ENCODE peak calls at places on chromosomes 2 and 18, in eight cellular contexts. U is left colon, G is sciatic nerve, W is GM13977, R is IMR-90, Q is HepG2, C is ovary, Z is T-helper 2 cell. Y is an unnamed sample.

GRCh38 chr2:767944-768343 is 90.7 kb upstream of the TMEM18 start:
- DNase-seq in U (no peak), G (no peak), W (no peak), R (no peak), Q (no peak), C (no peak), Z (no peak), Y (no peak)

GRCh38 chr2:118264591-118264990 is 176.3 kb downstream of the INSIG2 start:
- DNase-seq in U (no peak), G (no peak), W (no peak), R (no peak), Q (no peak), C (no peak), Z (no peak), Y (no peak)

GRCh38 chr2:236607471-236608307 is 38.1 kb downstream of the ACKR3 start:
- DNase-seq in U (no peak), G (no peak), W (no peak), R (peak; percentile 14), Q (no peak), C (no peak), Z (no peak), Y (no peak)

GRCh38 chr18:78601923-78602322 is 377.7 kb upstream of the SALL3 start:
- DNase-seq in U (no peak), G (no peak), W (no peak), R (no peak), Q (no peak), C (no peak), Z (no peak), Y (no peak)

GRCh38 chr2:35298493-35298892 is 1057.1 kb upstream of the CRIM1 start:
- DNase-seq in U (no peak), G (no peak), W (no peak), R (no peak), Q (no peak), C (no peak), Z (no peak), Y (no peak)

GRCh38 chr2:196088209-196088608 is 19.6 kb upstream of the DNAH7 start:
- DNase-seq in U (peak; percentile 57), G (no peak), W (no peak), R (peak; percentile 45), Q (peak; percentile 88), C (no peak), Z (no peak), Y (no peak)

GRCh38 chr18:44909191-44909719 is 228.6 kb downstream of the SETBP1 start:
- DNase-seq in U (no peak), G (no peak), W (peak; percentile 51), R (no peak), Q (no peak), C (no peak), Z (no peak), Y (no peak)

GRCh38 chr18:56982756-56983155 is 164.1 kb upstream of the BOD1L2 start:
- DNase-seq in U (no peak), G (no peak), W (no peak), R (no peak), Q (no peak), C (no peak), Z (no peak), Y (no peak)

GRCh38 chr2:201466050-201466660 is 14.6 kb downstream of the STRADB start:
- DNase-seq in U (no peak), G (no peak), W (no peak), R (peak; percentile 90), Q (no peak), C (no peak), Z (no peak), Y (no peak)

GRCh38 chr2:86788172-86788571 is 2.5 kb downstream of the CD8A start:
- DNase-seq in U (no peak), G (no peak), W (no peak), R (no peak), Q (no peak), C (no peak), Z (no peak), Y (no peak)

GRCh38 chr18:4994710-4995109 is 202.3 kb downstream of the AKAIN1 start:
- DNase-seq in U (no peak), G (no peak), W (no peak), R (no peak), Q (no peak), C (no peak), Z (no peak), Y (no peak)

GRCh38 chr2:119212139-119212800 is 11.4 kb upstream of the STEAP3 start:
- DNase-seq in U (no peak), G (no peak), W (no peak), R (no peak), Q (no peak), C (peak; percentile 51), Z (no peak), Y (no peak)

GRCh38 chr2:128776461-128776971 is 457.8 kb upstream of the HS6ST1 start:
- DNase-seq in U (no peak), G (peak; percentile 23), W (no peak), R (no peak), Q (no peak), C (no peak), Z (no peak), Y (peak; percentile 66)

GRCh38 chr2:114810092-114810491 is 367.7 kb downstream of the DPP10 start:
- DNase-seq in U (no peak), G (no peak), W (no peak), R (no peak), Q (no peak), C (no peak), Z (no peak), Y (no peak)

GRCh38 chr2:9483107-9483506 is 8.8 kb downstream of the IAH1 start:
- DNase-seq in U (no peak), G (no peak), W (no peak), R (no peak), Q (no peak), C (no peak), Z (no peak), Y (no peak)

GRCh38 chr2:118320640-118321039 is 232.4 kb downstream of the INSIG2 start:
- DNase-seq in U (no peak), G (no peak), W (no peak), R (no peak), Q (no peak), C (no peak), Z (no peak), Y (no peak)

GRCh38 chr18:70417847-70418246 is 129.0 kb downstream of the SOCS6 start:
- DNase-seq in U (no peak), G (no peak), W (no peak), R (no peak), Q (no peak), C (no peak), Z (no peak), Y (no peak)

GRCh38 chr18:61528961-61529360 is 195.7 kb downstream of the CDH20 start:
- DNase-seq in U (no peak), G (no peak), W (no peak), R (no peak), Q (no peak), C (no peak), Z (no peak), Y (no peak)

GRCh38 chr2:212465456-212465855 is 73.1 kb downstream of the ERBB4 start:
- DNase-seq in U (no peak), G (no peak), W (no peak), R (no peak), Q (no peak), C (no peak), Z (no peak), Y (no peak)